ENCODE peak calls at places on chromosomes 2 and 18, in seven cellular contexts. I is HCT116, H is ovary, Q is K562, G is IMR-90, M is upper lobe of left lung, U is uterus. L is an unnamed sample.

GRCh38 chr2:153917570-153917969 is 45.8 kb downstream of the GALNT13 start:
- DNase-seq in I (no peak), H (no peak), Q (no peak), G (no peak), M (no peak), U (no peak), L (no peak)

GRCh38 chr2:213069531-213069930 is 81.9 kb downstream of the IKZF2 start:
- DNase-seq in I (no peak), H (no peak), Q (no peak), G (peak; percentile 15), M (no peak), U (no peak), L (no peak)

GRCh38 chr2:104701471-104701911 is 152.4 kb upstream of the POU3F3 start:
- DNase-seq in I (no peak), H (no peak), Q (no peak), G (no peak), M (peak; percentile 59), U (no peak), L (no peak)

GRCh38 chr18:63850010-63850409 is 37.5 kb upstream of the SERPINB2 start:
- DNase-seq in I (peak; percentile 32), H (no peak), Q (no peak), G (peak; percentile 31), M (no peak), U (no peak), L (no peak)

GRCh38 chr2:67215214-67215613 is 181.9 kb upstream of the ETAA1 start:
- DNase-seq in I (no peak), H (peak; percentile 23), Q (peak; percentile 35), G (peak; percentile 92), M (peak; percentile 10), U (peak; percentile 28), L (peak; percentile 92)

GRCh38 chr2:32484907-32485306 is 128.1 kb downstream of the BIRC6 start:
- DNase-seq in I (peak; percentile 15), H (no peak), Q (peak; percentile 27), G (peak; percentile 97), M (no peak), U (no peak), L (no peak)

GRCh38 chr2:44333994-44334393 is 27.3 kb downstream of the PREPL start:
- DNase-seq in I (no peak), H (no peak), Q (no peak), G (no peak), M (no peak), U (no peak), L (no peak)

GRCh38 chr2:180985771-180986395 is 5.5 kb downstream of the UBE2E3 start:
- DNase-seq in I (no peak), H (no peak), Q (no peak), G (no peak), M (no peak), U (no peak), L (no peak)

GRCh38 chr18:79487198-79488165 is 91.8 kb downstream of the NFATC1 start:
- DNase-seq in I (no peak), H (no peak), Q (no peak), G (no peak), M (peak; percentile 79), U (no peak), L (no peak)

GRCh38 chr2:171747371-171747770 is 60.1 kb downstream of the DYNC1I2 start:
- DNase-seq in I (no peak), H (no peak), Q (no peak), G (no peak), M (no peak), U (no peak), L (no peak)

GRCh38 chr18:22169889-22170420 is 566 bp downstream of the GATA6 start:
- DNase-seq in I (no peak), H (peak; percentile 64), Q (peak; percentile 38), G (peak; percentile 53), M (peak; percentile 90), U (peak; percentile 63), L (peak; percentile 58)

GRCh38 chr2:8154936-8155335 is 526.9 kb upstream of the ID2 start:
- DNase-seq in I (no peak), H (no peak), Q (no peak), G (peak; percentile 85), M (no peak), U (no peak), L (no peak)

GRCh38 chr2:40445467-40445866 is 6.4 kb downstream of the SLC8A1 start:
- DNase-seq in I (no peak), H (no peak), Q (no peak), G (peak; percentile 53), M (no peak), U (no peak), L (no peak)

GRCh38 chr2:176192351-176192750 is 3.9 kb downstream of the HOXD1 start:
- DNase-seq in I (no peak), H (no peak), Q (no peak), G (no peak), M (no peak), U (no peak), L (no peak)

GRCh38 chr18:59485382-59485781 is 126.3 kb upstream of the LMAN1 start:
- DNase-seq in I (no peak), H (no peak), Q (no peak), G (no peak), M (no peak), U (no peak), L (no peak)

GRCh38 chr2:26292646-26293045 is 47.9 kb downstream of the HADHB start:
- DNase-seq in I (no peak), H (peak; percentile 79), Q (peak; percentile 46), G (peak; percentile 62), M (no peak), U (peak; percentile 35), L (no peak)

GRCh38 chr2:159612255-159612901 is 4.0 kb downstream of the BAZ2B start:
- DNase-seq in I (no peak), H (no peak), Q (peak; percentile 30), G (peak; percentile 31), M (no peak), U (no peak), L (no peak)

GRCh38 chr2:72035518-72036172 is 112.0 kb downstream of the CYP26B1 start:
- DNase-seq in I (no peak), H (no peak), Q (peak; percentile 11), G (peak; percentile 2), M (no peak), U (no peak), L (no peak)

GRCh38 chr18:69795785-69796184 is 151.9 kb downstream of the CD226 start:
- DNase-seq in I (no peak), H (no peak), Q (no peak), G (peak; percentile 62), M (no peak), U (no peak), L (no peak)

GRCh38 chr2:99804969-99805368 is 315.2 kb upstream of the REV1 start:
- DNase-seq in I (no peak), H (no peak), Q (no peak), G (peak; percentile 35), M (no peak), U (no peak), L (no peak)
- H3K4me3 ChIP-seq in I (no peak overlapping the region), H (no peak overlapping the region), Q (no peak overlapping the region), G (no peak overlapping the region), M (no peak overlapping the region), U (no peak overlapping the region), L (no peak overlapping the region)

DNA sequence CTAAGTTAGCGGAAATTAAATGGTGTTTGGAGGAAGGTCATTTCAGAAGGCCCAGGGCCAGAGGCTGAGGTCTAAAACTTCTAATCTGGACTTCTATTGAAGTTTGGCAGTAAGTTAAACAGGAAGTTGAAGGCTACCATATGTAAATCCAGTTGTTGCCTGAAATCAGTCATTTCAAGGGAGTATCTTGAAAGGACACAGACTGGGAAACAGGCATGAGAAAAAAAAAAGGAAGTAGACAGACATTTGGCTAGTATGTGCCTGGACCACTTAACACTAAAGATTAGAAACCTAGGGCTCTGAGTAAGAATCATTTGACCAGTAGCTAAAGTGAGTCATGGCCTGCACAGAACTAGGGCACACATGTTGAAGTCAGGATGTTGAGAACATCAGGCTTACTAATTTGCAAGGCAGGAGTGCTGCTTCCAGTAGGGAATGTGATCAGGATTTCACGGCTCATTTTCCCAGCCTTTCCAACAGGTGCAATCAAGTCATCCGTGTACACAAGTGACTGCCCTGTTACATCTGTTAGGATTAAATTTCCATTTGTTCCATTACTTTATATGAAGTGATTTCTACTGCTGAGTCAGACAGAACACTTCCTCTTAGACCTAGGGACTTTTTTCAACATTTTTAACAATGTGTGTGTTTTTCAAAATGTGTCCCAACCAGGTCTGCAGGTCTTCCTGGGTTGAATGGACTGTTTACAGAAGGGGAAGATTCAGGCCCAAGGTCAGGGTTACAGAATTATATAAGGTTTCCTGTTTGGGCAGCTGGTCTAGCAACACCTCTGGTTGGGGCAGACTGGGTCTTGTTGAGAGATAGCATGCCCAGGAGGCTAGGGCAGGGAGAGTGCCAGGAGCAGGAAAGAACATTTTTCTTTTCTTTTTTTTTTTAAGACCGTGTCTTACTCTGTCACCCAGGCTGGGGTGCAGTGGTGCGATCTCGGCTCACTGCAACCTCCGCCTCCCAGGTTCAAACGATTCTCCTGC is 145.6 kb downstream of the TGIF1 start:
- DNase-seq in I (no peak), H (peak; percentile 63), Q (peak; percentile 64), G (peak; percentile 98), M (no peak), U (peak; percentile 74), L (peak; percentile 70)
- TF ChIP-seq POLR2A in I (no peak), H (no peak), Q (no peak), G (peak; percentile 72), M (peak; percentile 32), U (peak; percentile 6), L (no peak)

DNA sequence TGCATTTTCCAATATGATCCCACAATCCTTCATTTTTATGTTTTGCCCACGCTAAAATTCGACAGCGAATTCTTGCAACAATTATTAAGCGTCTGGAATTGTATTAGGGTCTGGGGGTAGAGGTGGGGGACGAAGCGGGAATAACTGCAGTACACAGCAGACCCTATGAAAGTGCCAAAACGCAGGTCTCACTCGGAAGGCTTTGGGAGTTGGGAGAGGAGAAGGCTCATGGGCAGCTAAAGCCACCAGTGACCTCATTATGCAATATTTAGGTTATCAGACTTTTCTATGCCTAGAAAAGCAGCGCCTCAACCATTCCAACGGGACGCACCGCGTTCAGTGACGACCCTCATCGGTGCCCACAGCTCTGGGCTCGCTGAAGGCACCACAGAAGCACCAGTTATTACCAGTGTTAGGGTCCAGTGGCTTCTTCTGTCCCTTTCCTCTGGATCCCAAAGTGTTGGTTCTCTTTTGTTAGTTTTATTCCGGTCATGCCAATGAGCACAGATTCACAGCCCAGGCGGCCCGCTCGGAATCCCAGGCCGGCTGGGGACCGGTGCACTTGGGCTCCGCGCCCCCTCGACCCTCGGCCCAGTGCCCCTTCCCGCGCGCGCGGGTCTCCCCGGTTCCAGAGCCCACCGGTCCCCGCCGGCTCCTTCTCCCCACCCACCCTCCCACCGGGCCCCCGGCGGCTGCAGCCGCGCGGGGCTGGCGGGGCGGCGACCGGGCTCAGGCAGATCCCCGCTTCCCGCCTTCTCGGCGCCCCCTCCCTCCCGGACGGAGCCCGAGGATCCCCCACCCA is 738 bp upstream of the MAPK4 start:
- DNase-seq in I (no peak), H (no peak), Q (no peak), G (no peak), M (no peak), U (no peak), L (peak; percentile 12)
- H3K4me3 ChIP-seq in I (no peak overlapping the region), H (peak overlapping the region; percentile 56), Q (no peak overlapping the region), G (no peak overlapping the region), M (peak overlapping the region; percentile 60), U (peak overlapping the region; percentile 61), L (peak overlapping the region; percentile 37)

GRCh38 chr2:55518846-55519167 is 711 bp upstream of the CFAP36 start:
- DNase-seq in I (no peak), H (no peak), Q (peak; percentile 25), G (no peak), M (no peak), U (no peak), L (no peak)
- TF ChIP-seq POLR2A in I (no peak), H (no peak), Q (no peak), G (no peak), M (no peak), U (no peak), L (no peak)